ENCODE peak calls at places on chromosomes 11 and 22, in five cellular contexts. One of them, this sample, is unnamed.

GRCh38 chr11:47413351-47413750 is 5.0 kb downstream of the SLC39A13 start:
- DNase-seq in HT-29: no peak
- DNase-seq in EH: no peak
- DNase-seq in left ventricle myocardium superior: no peak
- DNase-seq in LoVo: no peak
- DNase-seq in this sample: no peak

GRCh38 chr11:134026655-134027343 is 42.1 kb upstream of the JAM3 start:
- DNase-seq in HT-29: no peak
- DNase-seq in EH: no peak
- DNase-seq in left ventricle myocardium superior: peak; percentile 17
- DNase-seq in LoVo: no peak
- DNase-seq in this sample: no peak

GRCh38 chr11:37449146-37449545 is 851.1 kb upstream of the RAG2 start:
- DNase-seq in left ventricle myocardium superior: no peak
- DNase-seq in LoVo: no peak
- DNase-seq in EH: peak; percentile 62
- DNase-seq in HT-29: peak; percentile 62
- DNase-seq in this sample: no peak

GRCh38 chr22:29072193-29072978 is 449 bp upstream of the KREMEN1 start:
- DNase-seq in LoVo: peak; percentile 96
- DNase-seq in left ventricle myocardium superior: peak; percentile 95
- DNase-seq in EH: peak; percentile 71
- DNase-seq in HT-29: peak; percentile 99
- DNase-seq in this sample: peak; percentile 89

GRCh38 chr22:25404923-25405853 is 159.3 kb upstream of the GRK3 start:
- DNase-seq in EH: peak; percentile 80
- DNase-seq in left ventricle myocardium superior: peak; percentile 92
- DNase-seq in LoVo: peak; percentile 86
- DNase-seq in HT-29: peak; percentile 50
- DNase-seq in this sample: peak; percentile 13

GRCh38 chr11:65652511-65653228 is 10.0 kb downstream of the RELA start:
- DNase-seq in HT-29: peak; percentile 97
- DNase-seq in EH: peak; percentile 95
- DNase-seq in LoVo: peak; percentile 89
- DNase-seq in left ventricle myocardium superior: peak; percentile 97
- DNase-seq in this sample: peak; percentile 86

GRCh38 chr22:19178065-19178658 is 374 bp downstream of the SLC25A1 start:
- DNase-seq in HT-29: peak; percentile 71
- DNase-seq in left ventricle myocardium superior: no peak
- DNase-seq in EH: peak; percentile 51
- DNase-seq in LoVo: no peak
- DNase-seq in this sample: peak; percentile 21

GRCh38 chr11:36702330-36703054 is 104.5 kb upstream of the RAG2 start:
- DNase-seq in EH: peak; percentile 64
- DNase-seq in LoVo: peak; percentile 64
- DNase-seq in HT-29: peak; percentile 80
- DNase-seq in left ventricle myocardium superior: no peak
- DNase-seq in this sample: peak; percentile 63

GRCh38 chr11:111059726-111060125 is 185.8 kb upstream of the POU2AF2 start:
- DNase-seq in left ventricle myocardium superior: no peak
- DNase-seq in EH: peak; percentile 57
- DNase-seq in LoVo: no peak
- DNase-seq in HT-29: no peak
- DNase-seq in this sample: no peak

GRCh38 chr11:120723751-120724150 is 212.2 kb downstream of the GRIK4 start:
- DNase-seq in EH: no peak
- DNase-seq in HT-29: no peak
- DNase-seq in LoVo: no peak
- DNase-seq in left ventricle myocardium superior: no peak
- DNase-seq in this sample: no peak

GRCh38 chr11:64724863-64725535 is 2.0 kb upstream of the NRXN2 start:
- DNase-seq in EH: no peak
- DNase-seq in LoVo: no peak
- DNase-seq in HT-29: no peak
- DNase-seq in left ventricle myocardium superior: no peak
- DNase-seq in this sample: peak; percentile 56

GRCh38 chr22:41504397-41504796 is 35.5 kb downstream of the ACO2 start:
- DNase-seq in EH: peak; percentile 30
- DNase-seq in LoVo: no peak
- DNase-seq in left ventricle myocardium superior: peak; percentile 80
- DNase-seq in HT-29: no peak
- DNase-seq in this sample: no peak

GRCh38 chr22:11253000-11253511 is 4274.9 kb upstream of the OR11H1 start:
- DNase-seq in left ventricle myocardium superior: peak; percentile 11
- DNase-seq in EH: no peak
- DNase-seq in HT-29: no peak
- DNase-seq in LoVo: no peak
- DNase-seq in this sample: no peak

GRCh38 chr11:32420937-32421532 is 14.3 kb downstream of the WT1 start:
- DNase-seq in EH: peak; percentile 6
- DNase-seq in left ventricle myocardium superior: peak; percentile 42
- DNase-seq in HT-29: peak; percentile 56
- DNase-seq in LoVo: no peak
- DNase-seq in this sample: no peak

GRCh38 chr11:17563248-17563647 is 16.2 kb downstream of the OTOG start:
- DNase-seq in EH: no peak
- DNase-seq in HT-29: peak; percentile 31
- DNase-seq in left ventricle myocardium superior: no peak
- DNase-seq in LoVo: no peak
- DNase-seq in this sample: no peak

GRCh38 chr11:655036-655726 is 18.1 kb downstream of the DRD4 start:
- DNase-seq in EH: no peak
- DNase-seq in left ventricle myocardium superior: no peak
- DNase-seq in HT-29: peak; percentile 91
- DNase-seq in LoVo: no peak
- DNase-seq in this sample: peak; percentile 90

GRCh38 chr11:12818333-12819015 is 144.3 kb downstream of the TEAD1 start:
- DNase-seq in HT-29: no peak
- DNase-seq in left ventricle myocardium superior: no peak
- DNase-seq in LoVo: no peak
- DNase-seq in EH: peak; percentile 88
- DNase-seq in this sample: no peak

GRCh38 chr22:48755332-48755949 is 1072.2 kb downstream of the BRD1 start:
- DNase-seq in HT-29: no peak
- DNase-seq in left ventricle myocardium superior: no peak
- DNase-seq in EH: no peak
- DNase-seq in LoVo: no peak
- DNase-seq in this sample: no peak

GRCh38 chr11:18012314-18012905 is 437 bp downstream of the SERGEF start:
- DNase-seq in LoVo: peak; percentile 1
- DNase-seq in HT-29: peak; percentile 39
- DNase-seq in EH: peak; percentile 23
- DNase-seq in left ventricle myocardium superior: peak; percentile 33
- DNase-seq in this sample: peak; percentile 45

GRCh38 chr22:48106215-48106614 is 1343.8 kb downstream of the TBC1D22A start:
- DNase-seq in HT-29: no peak
- DNase-seq in LoVo: no peak
- DNase-seq in left ventricle myocardium superior: no peak
- DNase-seq in EH: no peak
- DNase-seq in this sample: no peak

GRCh38 chr22:39252461-39253391 is 7.9 kb upstream of the PDGFB start:
- DNase-seq in left ventricle myocardium superior: no peak
- DNase-seq in HT-29: peak; percentile 5
- DNase-seq in LoVo: no peak
- DNase-seq in EH: peak; percentile 27
- DNase-seq in this sample: no peak

GRCh38 chr11:62974848-62975522 is 9.8 kb downstream of the SLC22A6 start:
- DNase-seq in HT-29: peak; percentile 66
- DNase-seq in EH: peak; percentile 16
- DNase-seq in LoVo: peak; percentile 78
- DNase-seq in left ventricle myocardium superior: peak; percentile 83
- DNase-seq in this sample: peak; percentile 6

GRCh38 chr11:70630816-70631623 is 232.7 kb downstream of the CTTN start:
- DNase-seq in EH: no peak
- DNase-seq in HT-29: no peak
- DNase-seq in LoVo: no peak
- DNase-seq in left ventricle myocardium superior: no peak
- DNase-seq in this sample: no peak

GRCh38 chr11:3231851-3232744 is at the start of gene MRGPRE:
- DNase-seq in HT-29: peak; percentile 46
- DNase-seq in left ventricle myocardium superior: peak; percentile 72
- DNase-seq in EH: peak; percentile 20
- DNase-seq in LoVo: no peak
- DNase-seq in this sample: no peak

GRCh38 chr11:64092119-64092760 is 56.5 kb downstream of the FLRT1 start:
- DNase-seq in EH: no peak
- DNase-seq in left ventricle myocardium superior: no peak
- DNase-seq in HT-29: no peak
- DNase-seq in LoVo: no peak
- DNase-seq in this sample: no peak

GRCh38 chr11:87281496-87281895 is 243.8 kb downstream of the TMEM135 start:
- DNase-seq in HT-29: peak; percentile 51
- DNase-seq in LoVo: no peak
- DNase-seq in left ventricle myocardium superior: no peak
- DNase-seq in EH: peak; percentile 41
- DNase-seq in this sample: peak; percentile 7

GRCh38 chr11:70567680-70568503 is 169.6 kb downstream of the CTTN start:
- DNase-seq in EH: peak; percentile 35
- DNase-seq in LoVo: no peak
- DNase-seq in left ventricle myocardium superior: peak; percentile 66
- DNase-seq in HT-29: peak; percentile 72
- DNase-seq in this sample: no peak

GRCh38 chr11:123690490-123690889 is 36.1 kb upstream of the SCN3B start:
- DNase-seq in EH: peak; percentile 41
- DNase-seq in left ventricle myocardium superior: no peak
- DNase-seq in LoVo: no peak
- DNase-seq in HT-29: no peak
- DNase-seq in this sample: no peak

GRCh38 chr11:105315287-105315686 is 175.7 kb upstream of the CARD18 start:
- DNase-seq in left ventricle myocardium superior: no peak
- DNase-seq in HT-29: peak; percentile 47
- DNase-seq in EH: no peak
- DNase-seq in LoVo: no peak
- DNase-seq in this sample: peak; percentile 15

GRCh38 chr11:121029153-121029552 is 5.3 kb downstream of the TBCEL start:
- DNase-seq in EH: no peak
- DNase-seq in HT-29: no peak
- DNase-seq in left ventricle myocardium superior: no peak
- DNase-seq in LoVo: no peak
- DNase-seq in this sample: no peak

GRCh38 chr11:33980896-33981295 is 70.6 kb upstream of the CAPRIN1 start:
- DNase-seq in left ventricle myocardium superior: no peak
- DNase-seq in HT-29: no peak
- DNase-seq in LoVo: no peak
- DNase-seq in EH: no peak
- DNase-seq in this sample: no peak

GRCh38 chr22:42519544-42520237 is at the start of gene RRP7A:
- DNase-seq in EH: peak; percentile 72
- DNase-seq in HT-29: peak; percentile 51
- DNase-seq in left ventricle myocardium superior: peak; percentile 88
- DNase-seq in LoVo: peak; percentile 78
- DNase-seq in this sample: peak; percentile 48

GRCh38 chr11:57263351-57263750 is 26.3 kb upstream of the APLNR start:
- DNase-seq in HT-29: no peak
- DNase-seq in EH: no peak
- DNase-seq in LoVo: no peak
- DNase-seq in left ventricle myocardium superior: no peak
- DNase-seq in this sample: no peak

This sample was measured in HepG2.